ENCODE peak calls at places on chromosomes 6 and 20, in six cellular contexts. K is Right ventricle myocardium superior; V is activated CD4-positive, alpha-beta T cell treated with anti-CD3 and anti-CD28 coated beads, Interleukin-2, amount 50 U/mL, for 48 hours; G is mammary epithelial cell; O is tibial artery; A is neural crest cell. Q is an unnamed sample.
A peak's percentile ranks its signal among the peaks of the same experiment; 100 is the strongest.

GRCh38 chr6:38510205-38510604 is 129.5 kb downstream of the BTBD9 start:
- DNase-seq in K (no peak), V (no peak), G (peak; percentile 45), O (no peak), A (no peak), Q (no peak)

GRCh38 chr20:32132911-32133549 is 23.5 kb downstream of the TM9SF4 start:
- DNase-seq in K (no peak), V (no peak), G (no peak), O (no peak), A (no peak), Q (no peak)

GRCh38 chr20:3901028-3901746 is 12.0 kb downstream of the PANK2 start:
- DNase-seq in K (no peak), V (no peak), G (no peak), O (no peak), A (no peak), Q (no peak)

GRCh38 chr6:37676071-37676470 is 21.6 kb downstream of the MDGA1 start:
- DNase-seq in K (no peak), V (no peak), G (no peak), O (no peak), A (no peak), Q (no peak)

GRCh38 chr6:16544006-16544405 is 217.3 kb downstream of the ATXN1 start:
- DNase-seq in K (peak; percentile 72), V (no peak), G (no peak), O (peak; percentile 71), A (peak; percentile 23), Q (no peak)

GRCh38 chr6:117110737-117111136 is 154.6 kb upstream of the VGLL2 start:
- DNase-seq in K (peak; percentile 13), V (no peak), G (no peak), O (no peak), A (no peak), Q (no peak)

GRCh38 chr6:10300071-10300470 is 114.8 kb downstream of the TFAP2A start:
- DNase-seq in K (no peak), V (no peak), G (peak; percentile 80), O (no peak), A (no peak), Q (no peak)

GRCh38 chr6:10511477-10511876 is 9.7 kb upstream of the GCNT2 start:
- DNase-seq in K (no peak), V (no peak), G (no peak), O (no peak), A (no peak), Q (no peak)

GRCh38 chr6:1325471-1326309 is 13.8 kb downstream of the FOXQ1 start:
- DNase-seq in K (no peak), V (peak; percentile 7), G (peak; percentile 96), O (no peak), A (no peak), Q (peak; percentile 79)

GRCh38 chr6:75830959-75831885 is 82.2 kb downstream of the MYO6 start:
- DNase-seq in K (no peak), V (peak; percentile 11), G (peak; percentile 82), O (no peak), A (no peak), Q (peak; percentile 59)

GRCh38 chr6:132003516-132004178 is 52.5 kb upstream of the CCN2 start:
- DNase-seq in K (no peak), V (no peak), G (peak; percentile 51), O (no peak), A (no peak), Q (no peak)

GRCh38 chr6:129575378-129576118 is 134.4 kb downstream of the ARHGAP18 start:
- DNase-seq in K (no peak), V (no peak), G (peak; percentile 70), O (no peak), A (no peak), Q (peak; percentile 49)

GRCh38 chr6:103231185-103231584 is 1628.5 kb downstream of the HACE1 start:
- DNase-seq in K (no peak), V (no peak), G (no peak), O (no peak), A (no peak), Q (no peak)

GRCh38 chr20:5531318-5532081 is 214.7 kb upstream of the PROKR2 start:
- DNase-seq in K (no peak), V (peak; percentile 26), G (peak; percentile 62), O (no peak), A (no peak), Q (peak; percentile 50)

GRCh38 chr6:100001915-100002388 is 7.9 kb upstream of the MCHR2 start:
- DNase-seq in K (peak; percentile 40), V (peak; percentile 32), G (peak; percentile 40), O (no peak), A (peak; percentile 22), Q (no peak)

GRCh38 chr6:134115715-134116074 is 63.3 kb upstream of the SLC2A12 start:
- DNase-seq in K (no peak), V (no peak), G (no peak), O (no peak), A (no peak), Q (no peak)

GRCh38 chr20:1467355-1468116 is 887 bp upstream of the NSFL1C start:
- DNase-seq in K (peak; percentile 58), V (no peak), G (no peak), O (no peak), A (no peak), Q (no peak)

GRCh38 chr6:170506446-170506845 is 46.7 kb downstream of the PSMB1 start:
- DNase-seq in K (no peak), V (no peak), G (no peak), O (no peak), A (no peak), Q (no peak)

GRCh38 chr20:62977613-62978558 is 25.4 kb downstream of the SLC17A9 start:
- DNase-seq in K (no peak), V (peak; percentile 82), G (no peak), O (no peak), A (no peak), Q (no peak)

GRCh38 chr6:169669889-169670288 is 31.9 kb downstream of the WDR27 start:
- DNase-seq in K (no peak), V (no peak), G (no peak), O (no peak), A (no peak), Q (no peak)

GRCh38 chr6:127300411-127300810 is 33.7 kb downstream of the RNF146 start:
- DNase-seq in K (no peak), V (no peak), G (peak; percentile 38), O (no peak), A (no peak), Q (peak; percentile 78)

GRCh38 chr6:27922949-27923348 is 10.8 kb upstream of the OR2B2 start:
- DNase-seq in K (no peak), V (no peak), G (no peak), O (no peak), A (no peak), Q (no peak)

GRCh38 chr6:36024154-36024760 is at the start of gene SLC26A8:
- DNase-seq in K (no peak), V (no peak), G (no peak), O (no peak), A (no peak), Q (no peak)

GRCh38 chr6:53979468-53980067 is 131.7 kb upstream of the MLIP start:
- DNase-seq in K (no peak), V (no peak), G (no peak), O (no peak), A (peak; percentile 24), Q (no peak)

GRCh38 chr20:44097521-44098255 is 89.3 kb downstream of the JPH2 start:
- DNase-seq in K (no peak), V (no peak), G (peak; percentile 70), O (no peak), A (no peak), Q (no peak)

GRCh38 chr6:13299403-13299821 is 28.9 kb downstream of the TBC1D7 start:
- DNase-seq in K (no peak), V (no peak), G (no peak), O (no peak), A (no peak), Q (no peak)

GRCh38 chr6:154302111-154302752 is 54.4 kb downstream of the IPCEF1 start:
- DNase-seq in K (no peak), V (peak; percentile 26), G (peak; percentile 68), O (no peak), A (no peak), Q (peak; percentile 38)

GRCh38 chr6:153231048-153231635 is 100.1 kb upstream of the RGS17 start:
- DNase-seq in K (peak; percentile 53), V (peak; percentile 49), G (peak; percentile 44), O (no peak), A (peak; percentile 75), Q (no peak)

Q was measured in non-pigmented ciliary epithelial cell.